ENCODE peak calls at places on chromosomes 5 and 9, in six cellular contexts. Z is lower leg skin, J is sigmoid colon, C is heart left ventricle, E is Peyer's patch, H is GM12891. Y is an unnamed sample.
A peak's percentile ranks its signal among the peaks of the same experiment; 100 is the strongest.

GRCh38 chr9:133370680-133371079 is 5.2 kb downstream of the SURF4 start:
- DNase-seq in H (no peak), Z (no peak), J (no peak), E (no peak), C (no peak), Y (no peak)

GRCh38 chr9:35510745-35511428 is 21.0 kb downstream of the RUSC2 start:
- DNase-seq in H (no peak), C (peak; percentile 85), Z (peak; percentile 94), J (peak; percentile 94), E (peak; percentile 50), Y (no peak)

GRCh38 chr9:78089111-78089510 is 57.5 kb upstream of the GNAQ start:
- DNase-seq in H (no peak), E (no peak), Z (no peak), J (no peak), C (no peak), Y (no peak)

GRCh38 chr5:141412853-141413539 is at the start of gene PCDHGA10:
- DNase-seq in H (peak; percentile 70), J (no peak), Z (no peak), E (no peak), C (peak; percentile 53), Y (no peak)

GRCh38 chr9:14887149-14887548 is 23.1 kb downstream of the FREM1 start:
- DNase-seq in J (no peak), C (no peak), H (no peak), E (no peak), Z (no peak), Y (no peak)

GRCh38 chr9:134922066-134922931 is 4.6 kb upstream of the FCN1 start:
- DNase-seq in E (no peak), Z (peak; percentile 85), H (no peak), J (peak; percentile 69), C (peak; percentile 62), Y (no peak)

GRCh38 chr5:29370248-29370647 is 1823.2 kb upstream of the CDH6 start:
- DNase-seq in Z (no peak), C (no peak), E (no peak), J (no peak), H (no peak), Y (no peak)

GRCh38 chr9:84054341-84055010 is 73.9 kb downstream of the RMI1 start:
- DNase-seq in E (no peak), C (no peak), Z (no peak), J (no peak), H (no peak), Y (no peak)

GRCh38 chr5:80508844-80509243 is 20.9 kb downstream of the FAM151B start:
- DNase-seq in H (no peak), C (no peak), Z (no peak), E (no peak), J (no peak), Y (no peak)

GRCh38 chr9:74777136-74777879 is 110.4 kb downstream of the TRPM6 start:
- DNase-seq in J (peak; percentile 76), C (peak; percentile 55), Z (no peak), H (no peak), E (peak; percentile 73), Y (no peak)

GRCh38 chr5:108381034-108381954 is 604 bp downstream of the FBXL17 start:
- DNase-seq in C (peak; percentile 84), Z (peak; percentile 94), J (peak; percentile 83), E (peak; percentile 90), H (peak; percentile 35), Y (peak; percentile 93)
- TF ChIP-seq POLR2A in C (no peak), Z (no peak), J (no peak), E (peak; percentile 29), H (no peak), Y (no peak)

DNA sequence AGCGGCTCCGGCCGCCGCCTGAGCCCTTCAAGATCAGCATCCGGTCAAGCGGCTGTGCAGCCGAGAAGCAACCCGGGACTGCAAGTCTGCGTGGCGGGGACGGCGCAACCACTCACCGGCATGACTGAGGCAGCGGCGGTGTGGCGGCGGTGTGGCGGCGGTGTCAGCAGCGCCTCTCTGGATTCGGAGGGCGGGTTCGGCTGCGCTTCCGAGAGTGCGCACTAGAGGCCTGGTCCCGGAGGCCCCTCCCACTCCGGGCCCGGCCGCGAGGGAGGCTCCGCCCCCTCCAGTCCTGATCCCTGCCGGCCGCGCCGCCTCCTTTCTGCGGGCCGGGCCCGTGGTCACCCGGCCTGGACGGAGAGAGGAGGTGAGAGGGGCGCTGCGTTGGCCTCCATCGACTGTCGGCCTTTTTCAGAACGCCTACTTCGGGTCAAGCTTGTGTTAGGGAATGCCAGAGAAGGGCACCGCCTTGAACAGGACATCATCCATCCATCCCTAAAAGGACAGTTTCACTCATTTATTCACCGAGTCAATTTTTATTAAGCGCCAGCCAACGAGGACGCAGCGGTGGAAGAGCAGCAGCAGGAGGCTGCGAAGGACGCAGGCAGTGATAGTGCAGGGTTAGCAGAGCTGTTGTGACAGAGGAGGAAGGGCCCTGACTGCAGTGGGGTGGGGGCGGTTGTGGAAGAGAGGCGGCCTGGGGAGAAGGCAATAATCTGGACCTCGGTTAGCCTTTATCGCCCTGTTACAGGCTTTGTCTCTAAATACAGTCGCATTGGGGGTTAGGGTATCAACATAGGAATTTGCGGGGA is at the start of gene ATOX1:
- DNase-seq in Z (peak; percentile 98), H (peak; percentile 91), E (peak; percentile 95), C (peak; percentile 94), J (peak; percentile 95), Y (peak; percentile 96)
- TF ChIP-seq POLR2A in Z (no peak), H (peak; percentile 95), E (peak; percentile 94), C (peak; percentile 60), J (peak; percentile 87), Y (peak; percentile 35)

GRCh38 chr5:30839956-30840355 is 353.5 kb upstream of the CDH6 start:
- DNase-seq in E (no peak), J (no peak), Z (no peak), H (no peak), C (no peak), Y (no peak)
- TF ChIP-seq POLR2A in E (no peak), J (no peak), Z (no peak), H (no peak), C (no peak), Y (no peak)

GRCh38 chr9:4666042-4666699 is at the start of gene SPATA6L:
- DNase-seq in J (peak; percentile 88), C (peak; percentile 71), E (peak; percentile 81), Z (peak; percentile 94), H (no peak), Y (no peak)
- TF ChIP-seq POLR2A in J (no peak), C (no peak), E (peak; percentile 25), Z (no peak), H (peak; percentile 46), Y (no peak)